ENCODE peak calls at places on chromosomes 6 and 20, in five cellular contexts. G, R, H, Y and M are unnamed samples. For H3K27me3, the result is how much of the 10 kb centered on the place peaks cover.

GRCh38 chr20:4014031-4014474 is 1.3 kb downstream of the RNF24 start:
- DNase-seq in H (no peak), R (no peak), Y (no peak), G (peak), M (no peak)

GRCh38 chr20:19784511-19785172 is 26.6 kb downstream of the RIN2 start:
- DNase-seq in R (peak), H (no peak), G (peak), Y (no peak), M (peak)

GRCh38 chr6:132298344-132298949 is 102.8 kb downstream of the MOXD1 start:
- DNase-seq in Y (no peak), R (no peak), G (peak), H (no peak), M (no peak)

GRCh38 chr6:21079468-21080048 is 514.0 kb upstream of the SOX4 start:
- DNase-seq in H (no peak), Y (no peak), G (no peak), R (no peak), M (no peak)

GRCh38 chr6:44554194-44554593 is 166.7 kb downstream of the CDC5L start:
- DNase-seq in H (no peak), R (no peak), G (no peak), Y (no peak), M (no peak)

GRCh38 chr6:97645757-97646156 is 362.7 kb upstream of the MMS22L start:
- DNase-seq in Y (no peak), G (no peak), H (no peak), R (no peak), M (no peak)

GRCh38 chr20:12640255-12640654 is 368.5 kb upstream of the SPTLC3 start:
- DNase-seq in R (no peak), Y (no peak), H (no peak), G (no peak), M (no peak)

GRCh38 chr6:145075425-145075824 is 659.9 kb downstream of the EPM2A start:
- DNase-seq in Y (no peak), R (no peak), H (no peak), G (no peak), M (no peak)

GRCh38 chr6:44696099-44696498 is 308.6 kb downstream of the CDC5L start:
- DNase-seq in R (no peak), H (no peak), G (no peak), Y (no peak), M (no peak)

GRCh38 chr20:37936451-37936850 is 33.5 kb downstream of the VSTM2L start:
- DNase-seq in H (no peak), Y (no peak), R (no peak), G (no peak), M (no peak)

GRCh38 chr20:17856837-17857605 is 111.6 kb downstream of the SNX5 start:
- DNase-seq in R (no peak), Y (no peak), G (no peak), H (no peak), M (peak)

GRCh38 chr6:13615802-13616140 is 636 bp downstream of the NOL7 start:
- DNase-seq in H (no peak), R (no peak), Y (peak), G (peak), M (peak)

GRCh38 chr20:43963872-43964791 is 49.5 kb downstream of the TOX2 start:
- DNase-seq in H (no peak), Y (no peak), R (no peak), G (no peak), M (no peak)

GRCh38 chr20:33131949-33132822 is 35.8 kb upstream of the BPIFA2 start:
- DNase-seq in H (no peak), G (no peak), Y (no peak), R (no peak), M (no peak)

GRCh38 chr6:88262372-88262771 is 96.2 kb upstream of the CNR1 start:
- DNase-seq in Y (no peak), G (no peak), H (no peak), R (no peak), M (no peak)

GRCh38 chr20:24934716-24935115 is 14.4 kb upstream of the CST7 start:
- DNase-seq in G (no peak), R (no peak), Y (no peak), H (no peak), M (no peak)

GRCh38 chr6:26033942-26034354 is 53.3 kb upstream of the HFE start:
- DNase-seq in H (no peak), Y (no peak), G (no peak), R (no peak), M (no peak)

GRCh38 chr6:28884423-28885148 is 39.2 kb downstream of the TRIM27 start:
- DNase-seq in H (no peak), Y (no peak), G (no peak), R (no peak), M (no peak)

GRCh38 chr6:165751486-165751885 is 88.4 kb upstream of the PDE10A start:
- DNase-seq in R (no peak), Y (no peak), G (no peak), H (no peak), M (no peak)

GRCh38 chr6:123105561-123105960 is 109.5 kb downstream of the CLVS2 start:
- DNase-seq in Y (no peak), G (no peak), H (no peak), R (no peak), M (no peak)

GRCh38 chr6:37141291-37142046 is 28.5 kb upstream of the PIM1 start:
- DNase-seq in H (no peak), R (no peak), Y (no peak), G (no peak), M (no peak)

GRCh38 chr6:83096791-83097190 is 29.3 kb downstream of the DOP1A start:
- DNase-seq in Y (no peak), R (no peak), G (no peak), H (no peak), M (no peak)

GRCh38 chr6:33983109-33983475 is 162.8 kb downstream of the GRM4 start:
- DNase-seq in G (peak), H (no peak), R (no peak), Y (no peak), M (peak)

GRCh38 chr20:51371720-51372119 is 170.8 kb downstream of the NFATC2 start:
- DNase-seq in R (no peak), H (no peak), Y (no peak), G (no peak), M (no peak)

GRCh38 chr20:34110025-34111013 is 1.7 kb downstream of the EIF2S2 start:
- DNase-seq in H (no peak), Y (no peak), G (no peak), R (no peak), M (no peak)

GRCh38 chr20:49561256-49561655 is 6.7 kb downstream of the PTGIS start:
- DNase-seq in R (no peak), G (peak), H (no peak), Y (no peak), M (peak)

GRCh38 chr20:36941403-36941835 is 10.1 kb downstream of the SAMHD1 start:
- DNase-seq in G (no peak), Y (no peak), R (no peak), H (no peak), M (peak)

GRCh38 chr20:17594443-17594842 is 24.6 kb downstream of the DSTN start:
- DNase-seq in Y (no peak), H (no peak), R (no peak), G (peak), M (no peak)

GRCh38 chr6:143536461-143536865 is 24.9 kb upstream of the FUCA2 start:
- DNase-seq in G (peak), R (no peak), Y (no peak), H (no peak), M (no peak)

GRCh38 chr6:98452721-98453120 is 381.7 kb upstream of the POU3F2 start:
- DNase-seq in R (no peak), Y (no peak), H (no peak), G (no peak), M (no peak)

GRCh38 chr6:113067612-113068262 is 720.6 kb downstream of the RFPL4B start:
- DNase-seq in H (no peak), G (no peak), Y (no peak), R (no peak), M (no peak)

DNA sequence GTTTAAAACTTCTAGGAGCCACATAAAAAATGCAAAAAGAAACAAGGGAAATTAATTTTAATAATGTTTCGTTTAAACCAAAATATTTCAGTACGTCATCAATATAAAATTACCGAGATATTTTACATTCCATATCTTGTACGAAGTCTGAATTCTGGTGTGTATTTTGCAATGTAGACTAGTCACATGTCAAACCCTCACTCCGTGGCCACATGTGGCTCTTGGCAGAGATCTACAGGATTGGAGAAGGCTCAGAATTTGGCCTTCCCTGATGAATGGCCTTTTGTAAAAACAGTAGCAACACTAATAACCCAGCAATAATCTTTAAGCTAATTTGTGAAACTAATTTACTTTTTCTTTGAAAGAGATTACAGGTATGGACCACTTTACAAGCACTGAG is 217.0 kb downstream of the PRL start:
- DNase-seq in G (no peak), H (no peak), Y (no peak), R (no peak), M (no peak)
- H3K4me3 ChIP-seq in G (no peak), H (no peak), Y (no peak), R (no peak), M (no peak)

GRCh38 chr20:955111-955510 is 39.0 kb upstream of the ANGPT4 start:
- DNase-seq in G (no peak), R (no peak), Y (no peak), H (no peak), M (no peak)

GRCh38 chr20:955656-956055 is 39.5 kb upstream of the ANGPT4 start:
- DNase-seq in Y (no peak), R (no peak), G (no peak), H (no peak), M (no peak)

GRCh38 chr20:956330-956951 is 40.3 kb upstream of the ANGPT4 start:
- DNase-seq in Y (peak), R (peak), G (peak), H (no peak), M (no peak)

GRCh38 chr20:958936-959815 is 42.9 kb downstream of the RSPO4 start:
- DNase-seq in H (no peak), Y (no peak), R (no peak), G (no peak), M (no peak)

DNA sequence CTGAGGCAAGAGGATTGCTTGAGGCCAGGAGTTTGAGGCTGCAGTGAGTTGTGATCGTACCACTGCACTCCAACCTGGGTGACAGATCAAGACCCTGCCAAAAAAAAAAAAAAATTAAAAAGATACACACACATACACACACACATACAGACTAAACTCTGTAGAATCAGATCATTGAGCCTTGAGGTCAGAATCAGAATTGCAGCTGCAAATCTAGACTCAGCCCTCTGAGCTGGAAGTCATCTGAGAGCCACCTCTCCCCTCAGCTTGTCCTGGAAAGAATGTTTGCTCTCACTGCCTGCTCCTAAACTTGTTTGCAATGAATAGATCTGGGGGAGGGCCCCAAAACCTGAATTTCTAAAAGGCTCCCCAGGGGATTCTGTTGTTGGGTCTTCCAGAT is 41.4 kb upstream of the ANGPT4 start:
- DNase-seq in G (no peak), R (no peak), H (no peak), Y (no peak), M (no peak)
- H3K27me3 ChIP-seq in G (under half), R (under half), H (under half), Y (under half), M (half or more)

DNA sequence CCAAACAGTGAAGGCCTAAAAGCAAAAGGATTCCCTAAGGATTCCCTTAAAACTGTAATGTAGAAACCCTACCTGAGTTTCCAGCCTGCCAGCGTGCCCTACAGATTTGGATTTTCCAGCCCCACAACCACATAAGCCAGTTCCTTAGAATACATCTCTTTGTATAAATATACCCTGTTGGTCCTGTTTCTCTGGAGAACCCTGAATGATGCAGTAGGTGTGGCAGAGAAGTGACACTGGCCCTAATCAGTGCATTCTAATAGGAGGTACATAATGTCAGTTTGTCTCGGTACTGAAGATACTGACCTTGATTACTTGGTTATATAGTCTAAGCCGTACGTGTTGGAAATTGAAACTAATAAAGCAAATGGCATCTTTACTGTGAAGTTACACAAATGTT is 707.8 kb upstream of the SLC35B3 start:
- DNase-seq in R (no peak), G (no peak), Y (no peak), H (no peak), M (no peak)
- TF ChIP-seq EP300 in R (no peak), G (no peak), Y (no peak), H (no peak), M (no peak)

GRCh38 chr6:127971945-127972391 is 71.1 kb upstream of the THEMIS start:
- DNase-seq in G (no peak), Y (no peak), H (no peak), R (no peak), M (no peak)
- H3K4me3 ChIP-seq in G (no peak), Y (no peak), H (no peak), R (no peak), M (no peak)